ENCODE peak calls at places on chromosomes 13 and 19, in eight cellular contexts. T is transverse colon, X is GM12878, M is upper lobe of left lung, Y is stomach, Q is K562, S is suprapubic skin, N is tibial nerve. D is an unnamed sample.

GRCh38 chr13:99288069-99288468 is 19.1 kb downstream of the GPR183 start:
- DNase-seq in T (no peak), X (peak; percentile 93), M (no peak), Q (no peak), Y (no peak), S (no peak), N (no peak), D (no peak)

GRCh38 chr13:21075303-21076264 is 14.2 kb upstream of the LATS2 start:
- DNase-seq in Q (no peak), S (no peak), N (no peak), T (no peak), M (peak; percentile 50), Y (peak; percentile 34), X (no peak), D (peak; percentile 73)

GRCh38 chr13:77177646-77178045 is 149.2 kb downstream of the MYCBP2 start:
- DNase-seq in Y (no peak), M (no peak), X (no peak), Q (no peak), S (no peak), T (no peak), N (no peak), D (no peak)

GRCh38 chr19:30406220-30406944 is 34.2 kb downstream of the ZNF536 start:
- DNase-seq in X (no peak), S (no peak), M (no peak), Q (no peak), Y (no peak), N (no peak), T (peak; percentile 16), D (no peak)

GRCh38 chr13:112893570-112894422 is 75.2 kb upstream of the MCF2L start:
- DNase-seq in Y (peak; percentile 69), Q (peak; percentile 91), X (no peak), M (peak; percentile 52), S (no peak), T (peak; percentile 64), N (no peak), D (no peak)

GRCh38 chr19:48637948-48638830 is 1.0 kb upstream of the DBP start:
- DNase-seq in Q (peak; percentile 77), X (no peak), M (peak; percentile 87), N (no peak), S (peak; percentile 92), T (peak; percentile 88), Y (peak; percentile 83), D (peak; percentile 96)

GRCh38 chr19:58181902-58182576 is 822 bp upstream of the ZNF274 start:
- DNase-seq in X (no peak), N (no peak), T (peak; percentile 42), S (no peak), Q (peak; percentile 44), M (peak; percentile 27), Y (peak; percentile 27), D (no peak)

GRCh38 chr19:38850976-38851621 is 1.3 kb upstream of the HNRNPL start:
- DNase-seq in X (no peak), N (no peak), Y (no peak), Q (no peak), M (no peak), S (no peak), T (peak; percentile 48), D (peak; percentile 80)

GRCh38 chr13:40974460-40975407 is 44.4 kb downstream of the ELF1 start:
- DNase-seq in Y (no peak), S (no peak), X (no peak), M (peak; percentile 44), T (peak; percentile 20), N (no peak), Q (peak; percentile 46), D (no peak)

GRCh38 chr13:25489238-25489637 is 117.5 kb downstream of the ATP8A2 start:
- DNase-seq in Y (no peak), M (no peak), N (no peak), X (no peak), Q (no peak), T (no peak), S (no peak), D (no peak)

GRCh38 chr13:30192320-30193093 is 114.8 kb downstream of the KATNAL1 start:
- DNase-seq in T (no peak), Y (no peak), S (no peak), Q (no peak), N (no peak), M (no peak), X (peak; percentile 21), D (no peak)

GRCh38 chr13:26977541-26977940 is 194.1 kb downstream of the USP12 start:
- DNase-seq in M (no peak), Y (no peak), T (no peak), X (no peak), S (no peak), Q (no peak), N (no peak), D (no peak)

GRCh38 chr13:26973946-26974345 is 197.7 kb downstream of the USP12 start:
- DNase-seq in Y (no peak), T (no peak), N (no peak), M (no peak), X (no peak), Q (no peak), S (no peak), D (no peak)

GRCh38 chr13:26971990-26972888 is 199.4 kb downstream of the USP12 start:
- DNase-seq in M (peak; percentile 66), Y (peak; percentile 69), S (no peak), N (no peak), T (peak; percentile 80), X (no peak), Q (peak; percentile 24), D (no peak)

GRCh38 chr13:26976336-26976735 is 195.3 kb downstream of the USP12 start:
- DNase-seq in Y (no peak), M (no peak), N (no peak), T (no peak), S (no peak), X (no peak), Q (no peak), D (no peak)

GRCh38 chr13:26973281-26973680 is 198.3 kb downstream of the USP12 start:
- DNase-seq in Y (no peak), M (no peak), S (no peak), X (no peak), N (no peak), Q (no peak), T (no peak), D (no peak)
- TF ChIP-seq EP300 in Y (no peak), M (no peak), S (no peak), X (no peak), N (no peak), Q (no peak), T (no peak), D (no peak)

GRCh38 chr13:45333973-45334922 is 6.7 kb downstream of the TPT1 start:
- DNase-seq in T (no peak), M (no peak), N (no peak), S (no peak), X (no peak), Y (no peak), Q (no peak), D (no peak)
- TF ChIP-seq POLR2A in T (no peak), M (no peak), N (no peak), S (no peak), X (no peak), Y (no peak), Q (peak; percentile 72), D (no peak)

DNA sequence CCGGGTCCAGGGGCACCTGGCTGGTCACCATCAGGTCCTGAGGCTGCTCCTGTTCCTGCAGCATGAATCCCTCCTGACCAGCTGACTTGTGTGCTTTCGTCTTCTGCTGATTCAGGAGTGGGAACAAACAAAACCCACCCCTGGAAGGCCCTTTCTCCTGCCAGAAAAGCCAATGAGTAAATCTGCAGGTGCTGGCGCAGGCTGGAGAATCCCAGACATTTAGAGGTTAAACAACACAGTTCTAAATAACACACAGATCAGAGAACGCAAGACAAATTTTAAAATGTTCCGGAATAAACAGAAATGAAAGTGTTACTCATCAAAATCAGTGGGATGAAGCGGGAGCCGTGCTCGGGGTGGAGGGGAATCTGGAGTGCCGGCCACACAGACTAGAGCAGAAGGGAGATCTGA is 60.6 kb upstream of the C13orf46 start:
- DNase-seq in Q (no peak), T (no peak), N (no peak), Y (no peak), X (no peak), M (no peak), S (no peak), D (no peak)
- H3K27ac ChIP-seq in Q (no peak overlapping the region), T (peak overlapping the region; percentile 41), N (peak overlapping the region; percentile 68), Y (peak overlapping the region; percentile 66), X (no peak overlapping the region), M (no peak overlapping the region), S (no peak overlapping the region), D (peak overlapping the region; percentile 66)

DNA sequence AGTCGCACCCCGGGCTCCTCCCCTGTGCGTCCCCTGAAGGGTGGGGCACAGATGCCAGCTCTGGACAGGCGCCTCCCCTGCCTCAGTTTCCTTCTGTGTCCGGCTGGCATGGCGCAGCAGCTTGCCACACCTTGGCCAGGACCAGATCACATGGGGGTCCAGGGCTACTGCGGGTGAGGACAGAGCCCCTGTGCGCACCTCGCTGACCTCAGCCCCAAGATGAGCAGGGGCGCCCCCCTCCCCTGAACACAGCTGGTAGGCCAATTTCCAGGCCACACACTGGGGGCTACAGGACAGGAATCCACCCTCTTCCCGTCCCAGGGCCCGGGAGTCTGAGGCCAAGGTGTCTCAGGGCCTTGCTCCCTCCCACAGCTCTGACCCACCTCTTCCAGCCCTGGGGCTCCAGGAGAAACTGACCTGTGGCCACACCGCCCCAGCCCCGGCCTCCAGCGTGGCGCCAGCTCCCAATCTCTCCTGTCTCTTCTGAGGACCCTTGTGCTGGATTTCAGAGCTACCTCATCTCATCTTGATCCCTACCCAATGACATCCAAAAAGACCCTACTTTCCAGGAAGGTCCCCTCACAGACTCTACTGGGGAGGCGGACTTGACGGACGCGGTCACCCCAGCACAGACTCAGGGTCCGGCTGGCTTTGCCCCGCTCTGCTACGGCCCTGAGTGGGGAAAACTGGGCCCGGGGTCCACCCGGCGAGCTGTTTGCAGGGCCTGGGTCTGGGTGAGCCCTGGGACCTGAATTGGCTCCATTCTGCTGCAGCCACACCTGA is 28.2 kb downstream of the SBNO2 start:
- DNase-seq in Y (no peak), T (no peak), N (no peak), Q (no peak), M (no peak), X (no peak), S (no peak), D (no peak)
- TF ChIP-seq EP300 in Y (no peak), T (no peak), N (no peak), Q (no peak), M (no peak), X (no peak), S (no peak), D (no peak)

DNA sequence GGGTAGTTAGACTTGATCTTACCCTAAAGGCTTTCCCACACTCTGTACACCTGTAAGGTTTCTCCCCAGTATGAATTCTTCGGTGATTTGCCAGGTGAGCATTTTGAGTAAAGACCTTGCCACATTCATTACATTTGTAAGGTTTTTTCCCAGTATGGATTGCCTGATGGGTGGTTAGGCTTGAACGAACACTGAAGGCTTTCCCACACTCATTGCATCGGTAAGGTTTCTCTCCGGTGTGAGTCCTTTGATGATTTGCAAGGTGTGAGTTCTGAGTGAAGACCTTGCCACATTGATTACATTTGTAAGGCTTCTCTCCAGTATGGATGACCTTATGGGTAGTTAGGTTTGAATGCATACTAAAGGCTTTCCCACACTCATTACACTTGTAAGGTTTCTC is 23.7 kb downstream of the ERVV-2 start:
- DNase-seq in S (no peak), T (no peak), Q (no peak), N (no peak), X (no peak), Y (no peak), M (no peak), D (no peak)
- TF ChIP-seq POLR2A in S (no peak), T (no peak), Q (no peak), N (no peak), X (no peak), Y (no peak), M (no peak), D (no peak)

GRCh38 chr13:46624353-46624752 is 71.4 kb downstream of the LRCH1 start:
- DNase-seq in M (no peak), T (no peak), Y (no peak), S (no peak), N (no peak), Q (no peak), X (no peak), D (no peak)
- H3K27ac ChIP-seq in M (no peak overlapping the region), T (no peak overlapping the region), Y (no peak overlapping the region), S (no peak overlapping the region), N (no peak overlapping the region), Q (no peak overlapping the region), X (peak overlapping the region; percentile 73), D (peak overlapping the region; percentile 80)